ENCODE peak calls at places on chromosomes 1 and 21, in four cellular contexts. J is stomach; I is CD8-positive, alpha-beta T cell; G is endodermal cell. Y is an unnamed sample. For H3K9me3, the result is how much of the 10 kb centered on the place peaks cover.

GRCh38 chr1:214551052-214551435 is 358 bp downstream of the PTPN14 start:
- DNase-seq in I (no peak), J (peak), G (no peak), Y (peak)

GRCh38 chr21:46509760-46510159 is 51.1 kb downstream of the DIP2A start:
- DNase-seq in I (no peak), J (peak), G (no peak), Y (no peak)

GRCh38 chr1:228141082-228141870 is 1.2 kb downstream of the GUK1 start:
- DNase-seq in J (peak), G (peak), I (no peak), Y (no peak)

GRCh38 chr1:209696673-209697072 is 8.0 kb upstream of the HSD11B1 start:
- DNase-seq in I (no peak), G (no peak), J (no peak), Y (no peak)

GRCh38 chr1:62367005-62367547 is 47.8 kb upstream of the KANK4 start:
- DNase-seq in G (no peak), I (no peak), J (no peak), Y (no peak)

GRCh38 chr1:192861860-192862259 is 53.0 kb downstream of the RGS2 start:
- DNase-seq in G (no peak), I (no peak), J (no peak), Y (no peak)

GRCh38 chr1:66374561-66375111 is 159.3 kb upstream of the SGIP1 start:
- DNase-seq in J (no peak), G (no peak), I (peak), Y (no peak)

GRCh38 chr21:41780337-41781046 is 13.6 kb upstream of the RIPK4 start:
- DNase-seq in G (no peak), J (no peak), I (no peak), Y (no peak)

GRCh38 chr1:118944546-118944945 is 43.6 kb downstream of the TBX15 start:
- DNase-seq in I (no peak), G (no peak), J (no peak), Y (no peak)

GRCh38 chr1:24133819-24134218 is 9.1 kb downstream of the IL22RA1 start:
- DNase-seq in I (no peak), J (no peak), G (no peak), Y (no peak)

GRCh38 chr1:180175291-180175690 is 20.6 kb downstream of the QSOX1 start:
- DNase-seq in G (no peak), J (no peak), I (no peak), Y (no peak)

GRCh38 chr1:109548321-109549267 is at the start of gene GNAI3:
- DNase-seq in G (peak), J (peak), I (peak), Y (peak)

GRCh38 chr21:39660191-39660590 is 47.5 kb downstream of the B3GALT5 start:
- DNase-seq in J (no peak), I (no peak), G (peak), Y (no peak)

GRCh38 chr1:228938248-228938891 is 203.1 kb downstream of the RHOU start:
- DNase-seq in J (no peak), G (peak), I (peak), Y (peak)

GRCh38 chr1:241375906-241376305 is 18.9 kb upstream of the RGS7 start:
- DNase-seq in J (no peak), I (no peak), G (no peak), Y (no peak)

GRCh38 chr1:167545349-167545748 is 8.2 kb downstream of the CREG1 start:
- DNase-seq in I (no peak), J (no peak), G (no peak), Y (no peak)

GRCh38 chr1:46221749-46222148 is 18.6 kb downstream of the LURAP1 start:
- DNase-seq in I (no peak), G (peak), J (no peak), Y (no peak)

GRCh38 chr21:14771587-14771986 is 225.5 kb upstream of the SAMSN1 start:
- DNase-seq in G (no peak), I (no peak), J (no peak), Y (no peak)

GRCh38 chr1:24036080-24036479 is 56.0 kb upstream of the SRSF10 start:
- DNase-seq in I (no peak), J (no peak), G (no peak), Y (no peak)

GRCh38 chr1:111507411-111508201 is 4.2 kb upstream of the ADORA3 start:
- DNase-seq in J (peak), G (peak), I (peak), Y (peak)

GRCh38 chr1:41359211-41360073 is 1.8 kb upstream of the FOXO6 start:
- DNase-seq in G (peak), I (no peak), J (peak), Y (no peak)

GRCh38 chr1:233443040-233443439 is 115.5 kb downstream of the MAP3K21 start:
- DNase-seq in J (no peak), I (no peak), G (no peak), Y (no peak)

GRCh38 chr21:16117851-16118592 is 388.2 kb downstream of the USP25 start:
- DNase-seq in I (no peak), J (no peak), G (no peak), Y (no peak)

GRCh38 chr1:65681101-65681500 is 111.6 kb upstream of the PDE4B start:
- DNase-seq in I (no peak), J (no peak), G (no peak), Y (no peak)

GRCh38 chr1:228530951-228531731 is 44.0 kb downstream of the RNF187 start:
- DNase-seq in I (no peak), G (no peak), J (no peak), Y (no peak)

GRCh38 chr21:44919913-44920693 is 596 bp downstream of the ITGB2 start:
- DNase-seq in I (peak), G (peak), J (no peak), Y (no peak)

GRCh38 chr1:166165661-166166399 is 971 bp downstream of the FAM78B start:
- DNase-seq in J (no peak), G (peak), I (no peak), Y (peak)

GRCh38 chr1:1407101-1407956 is at the start of gene MRPL20:
- DNase-seq in J (peak), G (peak), I (peak), Y (peak)
- H3K27ac ChIP-seq in J (peak), G (peak), I (peak), Y (peak)

DNA sequence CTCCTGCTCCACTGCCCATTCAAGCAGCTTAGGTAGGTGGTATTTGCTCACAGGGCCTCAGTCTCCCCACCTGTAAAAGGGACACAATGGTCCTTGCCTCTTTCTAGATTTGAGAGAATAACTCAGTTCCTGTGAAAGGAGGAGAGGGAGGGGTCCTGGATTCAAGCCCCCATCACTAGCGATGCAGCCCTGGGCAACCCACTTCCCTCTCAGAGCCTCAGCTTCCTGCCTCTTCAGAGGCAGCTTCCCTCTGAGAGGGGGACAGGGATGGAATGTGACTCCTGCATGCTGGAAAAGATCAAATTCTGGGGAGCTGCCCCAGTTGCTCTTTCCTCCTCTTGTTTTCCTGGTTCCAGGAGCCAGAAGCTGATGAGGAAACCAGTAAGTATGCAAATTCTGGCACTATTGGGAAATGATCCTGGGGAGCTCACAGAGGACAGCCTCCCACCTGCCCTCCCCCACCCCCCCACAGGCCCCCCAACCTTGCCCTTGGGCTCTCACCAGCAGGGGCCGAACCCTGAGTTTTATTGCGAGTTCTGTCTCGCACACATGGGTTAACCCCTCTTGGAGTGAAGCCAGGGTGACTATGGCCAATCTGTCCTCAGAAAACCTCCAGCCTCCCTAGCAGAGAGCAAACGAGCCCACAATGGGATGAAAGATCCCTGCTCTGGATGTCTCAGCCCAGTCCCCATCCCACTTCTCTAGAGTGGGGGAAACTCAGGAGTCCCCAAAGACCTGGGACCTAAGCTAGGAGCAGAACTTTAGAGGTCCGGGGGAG is 11.7 kb downstream of the ZC3H12A start:
- DNase-seq in I (no peak), J (peak), G (no peak), Y (no peak)
- H3K9me3 ChIP-seq in I (under half), J (under half), G (under half), Y (under half)

DNA sequence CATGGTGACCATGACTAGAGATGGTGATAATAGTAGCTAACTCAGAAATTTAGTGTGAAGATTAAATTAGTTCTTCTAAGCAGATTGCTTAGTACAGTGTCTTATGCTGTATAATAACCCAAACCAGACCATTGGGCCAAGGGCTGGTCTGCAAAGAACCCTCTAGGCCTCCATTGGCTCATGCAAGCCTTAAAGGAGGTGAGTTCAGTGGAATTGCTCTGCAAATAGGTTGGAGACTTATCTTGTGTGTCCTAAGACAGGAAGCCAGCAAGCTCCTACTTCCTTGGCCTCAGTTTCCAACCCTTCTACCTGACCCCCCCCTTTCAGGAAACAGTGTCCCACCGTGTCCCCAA is 1.8 kb upstream of the MEF2D start:
- DNase-seq in G (no peak), I (no peak), J (no peak), Y (no peak)
- H3K4me3 ChIP-seq in G (no peak), I (peak), J (peak), Y (no peak)

GRCh38 chr1:26353976-26354820 is at the start of gene CRYBG2:
- DNase-seq in G (no peak), J (peak), I (no peak), Y (peak)

GRCh38 chr1:26352338-26352679 is 1.6 kb downstream of the CRYBG2 start:
- DNase-seq in J (no peak), I (no peak), G (no peak), Y (no peak)

GRCh38 chr1:26354972-26355371 is 1.0 kb upstream of the CRYBG2 start:
- DNase-seq in G (no peak), J (no peak), I (no peak), Y (no peak)

GRCh38 chr1:26351591-26352337 is 2.2 kb downstream of the CRYBG2 start:
- DNase-seq in I (no peak), J (no peak), G (no peak), Y (no peak)

GRCh38 chr1:26353210-26353859 is 595 bp downstream of the CRYBG2 start:
- DNase-seq in G (no peak), I (no peak), J (no peak), Y (no peak)
- H3K27ac ChIP-seq in G (no peak), I (no peak), J (no peak), Y (no peak)

GRCh38 chr1:248417854-248418253 is 15.0 kb downstream of the OR2T1 start:
- DNase-seq in G (no peak), J (no peak), I (no peak), Y (no peak)

GRCh38 chr1:248421384-248421783 is 18.5 kb downstream of the OR2T1 start:
- DNase-seq in G (no peak), I (no peak), J (no peak), Y (no peak)

GRCh38 chr1:248416226-248416625 is 13.4 kb downstream of the OR2T1 start:
- DNase-seq in J (no peak), G (no peak), I (no peak), Y (no peak)
- H3K9me3 ChIP-seq in J (under half), G (half or more), I (under half), Y (under half)

GRCh38 chr1:91732991-91733390 is 153.0 kb downstream of the TGFBR3 start:
- DNase-seq in G (no peak), J (no peak), I (no peak), Y (peak)

GRCh38 chr1:91737650-91738049 is 148.3 kb downstream of the TGFBR3 start:
- DNase-seq in G (no peak), I (no peak), J (no peak), Y (no peak)

GRCh38 chr1:91735266-91735845 is 150.6 kb downstream of the TGFBR3 start:
- DNase-seq in I (no peak), J (no peak), G (no peak), Y (no peak)

GRCh38 chr1:91736999-91737615 is 148.8 kb downstream of the TGFBR3 start:
- DNase-seq in J (no peak), G (peak), I (no peak), Y (peak)

GRCh38 chr1:91736146-91736998 is 149.6 kb downstream of the TGFBR3 start:
- DNase-seq in G (no peak), I (no peak), J (no peak), Y (peak)
- H3K4me3 ChIP-seq in G (no peak), I (no peak), J (no peak), Y (no peak)

GRCh38 chr1:115136106-115136505 is 46.8 kb upstream of the TSPAN2 start:
- DNase-seq in I (no peak), J (no peak), G (peak), Y (no peak)
- H3K27ac ChIP-seq in I (no peak), J (no peak), G (no peak), Y (no peak)

GRCh38 chr1:49185455-49185980 is 408.8 kb upstream of the BEND5 start:
- DNase-seq in I (no peak), J (no peak), G (no peak), Y (no peak)

GRCh38 chr1:49187054-49187453 is 410.4 kb upstream of the BEND5 start:
- DNase-seq in G (no peak), J (no peak), I (no peak), Y (no peak)

GRCh38 chr1:49181033-49181432 is 404.3 kb upstream of the BEND5 start:
- DNase-seq in G (no peak), J (no peak), I (no peak), Y (no peak)

GRCh38 chr1:49183489-49183888 is 406.8 kb upstream of the BEND5 start:
- DNase-seq in I (no peak), G (no peak), J (no peak), Y (no peak)
- H3K9me3 ChIP-seq in I (under half), G (half or more), J (under half), Y (under half)

Y was measured in thyroid gland.